ENCODE peak calls at places on chromosome 3, in five cellular contexts. K is HepG2, W is GM12878, T is H1, L is HCT116. P is an unnamed sample.

GRCh38 chr3:160564205-160564922 is 1.0 kb downstream of the KPNA4 start:
- DNase-seq in K (peak; percentile 10), W (no peak), T (no peak), L (no peak), P (no peak)

GRCh38 chr3:151387443-151388241 is 3.1 kb upstream of the P2RY12 start:
- DNase-seq in K (no peak), W (no peak), T (no peak), L (no peak), P (no peak)

GRCh38 chr3:32391643-32392529 is at the start of gene CMTM7:
- DNase-seq in K (peak; percentile 39), W (no peak), T (peak; percentile 79), L (peak; percentile 37), P (no peak)

GRCh38 chr3:149534671-149535394 is 60.3 kb downstream of the TM4SF4 start:
- DNase-seq in K (no peak), W (no peak), T (no peak), L (no peak), P (no peak)

GRCh38 chr3:64594129-64594528 is 93.7 kb downstream of the ADAMTS9 start:
- DNase-seq in K (no peak), W (no peak), T (no peak), L (no peak), P (no peak)

GRCh38 chr3:45182915-45183881 is 37.0 kb upstream of the CDCP1 start:
- DNase-seq in K (peak; percentile 7), W (no peak), T (peak; percentile 61), L (peak; percentile 35), P (peak; percentile 60)

GRCh38 chr3:192818126-192818525 is 90.8 kb upstream of the FGF12 start:
- DNase-seq in K (no peak), W (no peak), T (no peak), L (no peak), P (no peak)

GRCh38 chr3:117433439-117433838 is 723.9 kb downstream of the TUSC7 start:
- DNase-seq in K (no peak), W (no peak), T (no peak), L (no peak), P (no peak)

GRCh38 chr3:71225285-71225684 is 358.2 kb downstream of the FOXP1 start:
- DNase-seq in K (no peak), W (no peak), T (no peak), L (no peak), P (no peak)

GRCh38 chr3:69370156-69370944 is 15.5 kb downstream of the FRMD4B start:
- DNase-seq in K (no peak), W (no peak), T (no peak), L (no peak), P (no peak)

GRCh38 chr3:63724987-63725386 is 72.5 kb downstream of the SNTN start:
- DNase-seq in K (no peak), W (no peak), T (no peak), L (no peak), P (no peak)

GRCh38 chr3:133871368-133872090 is 24.2 kb downstream of the RAB6B start:
- DNase-seq in K (no peak), W (no peak), T (no peak), L (no peak), P (no peak)

GRCh38 chr3:107850681-107851080 is 240.2 kb downstream of the CD47 start:
- DNase-seq in K (peak; percentile 57), W (no peak), T (no peak), L (no peak), P (peak; percentile 22)

GRCh38 chr3:71600646-71601288 is 17.2 kb upstream of the FOXP1 start:
- DNase-seq in K (no peak), W (no peak), T (no peak), L (no peak), P (no peak)

GRCh38 chr3:146929696-146930095 is 324.6 kb upstream of the PLSCR5 start:
- DNase-seq in K (no peak), W (no peak), T (no peak), L (no peak), P (no peak)

GRCh38 chr3:186826316-186826977 is 16.1 kb upstream of the ADIPOQ start:
- DNase-seq in K (no peak), W (no peak), T (peak; percentile 54), L (no peak), P (no peak)

GRCh38 chr3:11498646-11499045 is 145.1 kb downstream of the VGLL4 start:
- DNase-seq in K (peak; percentile 55), W (no peak), T (no peak), L (no peak), P (no peak)

GRCh38 chr3:72553298-72553697 is 294.9 kb downstream of the SHQ1 start:
- DNase-seq in K (no peak), W (no peak), T (no peak), L (no peak), P (no peak)

GRCh38 chr3:71646971-71647370 is 63.4 kb upstream of the FOXP1 start:
- DNase-seq in K (no peak), W (no peak), T (no peak), L (no peak), P (no peak)

GRCh38 chr3:129321887-129322286 is 43.2 kb downstream of the HMCES start:
- DNase-seq in K (no peak), W (no peak), T (no peak), L (no peak), P (no peak)

GRCh38 chr3:184177331-184177731 is 2.7 kb downstream of the AP2M1 start:
- DNase-seq in K (no peak), W (no peak), T (no peak), L (no peak), P (no peak)

GRCh38 chr3:140236836-140237476 is 302.0 kb downstream of the CLSTN2 start:
- DNase-seq in K (no peak), W (no peak), T (no peak), L (no peak), P (no peak)

GRCh38 chr3:189272500-189273119 is 100.8 kb downstream of the TPRG1 start:
- DNase-seq in K (no peak), W (no peak), T (no peak), L (no peak), P (peak; percentile 52)

GRCh38 chr3:39139442-39139841 is 13.9 kb downstream of the CSRNP1 start:
- DNase-seq in K (no peak), W (no peak), T (no peak), L (no peak), P (no peak)

GRCh38 chr3:130783629-130784028 is 37.0 kb upstream of the PIK3R4 start:
- DNase-seq in K (no peak), W (no peak), T (no peak), L (no peak), P (no peak)

GRCh38 chr3:84440306-84440705 is 518.5 kb upstream of the CADM2 start:
- DNase-seq in K (no peak), W (no peak), T (peak; percentile 45), L (no peak), P (no peak)

GRCh38 chr3:46930176-46930944 is 46.2 kb downstream of the CCDC12 start:
- DNase-seq in K (no peak), W (no peak), T (no peak), L (no peak), P (no peak)

GRCh38 chr3:129123314-129124060 is 1.9 kb upstream of the RAB43 start:
- DNase-seq in K (peak; percentile 84), W (no peak), T (no peak), L (no peak), P (no peak)

GRCh38 chr3:66554178-66554577 is 53.4 kb upstream of the LRIG1 start:
- DNase-seq in K (no peak), W (no peak), T (no peak), L (no peak), P (no peak)

GRCh38 chr3:117788499-117788898 is 1078.9 kb downstream of the TUSC7 start:
- DNase-seq in K (no peak), W (no peak), T (peak; percentile 47), L (no peak), P (no peak)

GRCh38 chr3:116440196-116440595 is 5.1 kb downstream of the LSAMP start:
- DNase-seq in K (no peak), W (no peak), T (no peak), L (no peak), P (no peak)

GRCh38 chr3:146640361-146640760 is 35.2 kb upstream of the PLSCR5 start:
- DNase-seq in K (no peak), W (no peak), T (no peak), L (no peak), P (peak; percentile 39)

GRCh38 chr3:157532529-157533297 is 29.5 kb upstream of the VEPH1 start:
- DNase-seq in K (peak; percentile 58), W (peak; percentile 9), T (no peak), L (peak; percentile 65), P (peak; percentile 79)

GRCh38 chr3:136731274-136731884 is 20.8 kb downstream of the STAG1 start:
- DNase-seq in K (no peak), W (no peak), T (no peak), L (no peak), P (no peak)

GRCh38 chr3:58258392-58259040 is 20.9 kb downstream of the ABHD6 start:
- DNase-seq in K (no peak), W (no peak), T (no peak), L (no peak), P (no peak)

GRCh38 chr3:8993331-8993730 is 30.1 kb upstream of the RAD18 start:
- DNase-seq in K (no peak), W (no peak), T (no peak), L (no peak), P (no peak)
- TF ChIP-seq JUND in K (no peak), W (no peak), T (no peak), L (no peak), P (no peak)

DNA sequence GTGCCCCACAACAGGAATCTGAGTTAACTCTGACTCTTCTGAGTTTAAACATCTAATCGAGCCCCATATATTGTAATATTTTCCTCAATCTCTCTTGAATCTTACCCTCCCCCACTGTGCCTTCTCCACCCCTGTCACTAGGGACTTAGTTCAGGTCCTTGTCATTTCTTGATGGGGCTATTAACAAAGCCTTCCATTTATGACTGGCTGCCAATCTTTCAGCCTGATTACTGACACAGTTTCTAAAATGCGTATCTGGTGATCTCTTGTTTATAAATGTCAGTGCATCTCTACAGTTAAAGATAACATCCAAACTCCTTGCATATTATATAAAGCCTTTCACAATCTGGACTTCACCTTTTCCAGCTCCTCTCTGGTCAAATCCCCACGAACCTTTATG is 124.3 kb downstream of the IGSF11 start:
- DNase-seq in K (no peak), W (no peak), T (no peak), L (no peak), P (no peak)
- TF ChIP-seq JUND in K (no peak), W (no peak), T (no peak), L (no peak), P (no peak)

GRCh38 chr3:177683619-177684018 is 486.3 kb upstream of the TBL1XR1 start:
- DNase-seq in K (no peak), W (no peak), T (no peak), L (no peak), P (no peak)

GRCh38 chr3:177679568-177680441 is 482.5 kb upstream of the TBL1XR1 start:
- DNase-seq in K (no peak), W (no peak), T (no peak), L (no peak), P (no peak)

GRCh38 chr3:177681852-177682251 is 484.6 kb upstream of the TBL1XR1 start:
- DNase-seq in K (no peak), W (no peak), T (no peak), L (no peak), P (no peak)

GRCh38 chr3:177681156-177681555 is 483.9 kb upstream of the TBL1XR1 start:
- DNase-seq in K (no peak), W (no peak), T (no peak), L (no peak), P (no peak)

GRCh38 chr3:177680442-177680821 is 483.1 kb upstream of the TBL1XR1 start:
- DNase-seq in K (no peak), W (no peak), T (no peak), L (no peak), P (no peak)
- TF ChIP-seq JUND in K (no peak), W (no peak), T (no peak), L (no peak), P (no peak)

GRCh38 chr3:178434206-178434805 is 101.9 kb upstream of the KCNMB2 start:
- DNase-seq in K (no peak), W (no peak), T (no peak), L (no peak), P (no peak)
- TF ChIP-seq JUND in K (no peak), W (no peak), T (no peak), L (no peak), P (no peak)

P was measured in T47D.